ENCODE peak calls at places on chromosomes 12 and 14, in seven cellular contexts. Q is lower lobe of right lung, Z is RWPE1, P is fibroblast of lung, G is body of pancreas, V is PC-9, N is A549. T is an unnamed sample.

GRCh38 chr14:105927661-105928060 is 401.3 kb downstream of the TMEM121 start:
- DNase-seq in Z (no peak), Q (peak), P (no peak), V (no peak), N (no peak), G (no peak), T (no peak)

GRCh38 chr14:56334458-56334857 is 216.2 kb downstream of the PELI2 start:
- DNase-seq in G (no peak), V (no peak), Z (no peak), N (no peak), P (peak), Q (no peak), T (no peak)

GRCh38 chr14:32648434-32648833 is 290.2 kb upstream of the NPAS3 start:
- DNase-seq in V (no peak), G (no peak), N (no peak), P (peak), Q (no peak), Z (peak), T (no peak)

GRCh38 chr14:49173765-49174373 is 412.3 kb downstream of the RPS29 start:
- DNase-seq in N (peak), G (peak), P (peak), Z (peak), Q (no peak), V (peak), T (peak)

GRCh38 chr14:68018598-68018997 is 199.0 kb downstream of the RAD51B start:
- DNase-seq in N (no peak), V (no peak), Z (no peak), Q (no peak), G (no peak), P (no peak), T (peak)

GRCh38 chr14:105187116-105187515 is 6.0 kb upstream of the NUDT14 start:
- DNase-seq in N (no peak), P (no peak), G (no peak), V (no peak), Q (no peak), Z (no peak), T (no peak)

GRCh38 chr12:43428088-43428600 is 123.9 kb downstream of the ADAMTS20 start:
- DNase-seq in Z (no peak), P (no peak), G (no peak), V (no peak), Q (no peak), N (no peak), T (no peak)

GRCh38 chr12:3157581-3158328 is 80.6 kb downstream of the TSPAN9 start:
- DNase-seq in Q (no peak), P (no peak), G (no peak), V (no peak), Z (no peak), N (no peak), T (no peak)

GRCh38 chr14:98136019-98136418 is 1136.0 kb downstream of the BCL11B start:
- DNase-seq in Q (no peak), Z (no peak), V (no peak), G (no peak), N (no peak), P (no peak), T (no peak)

GRCh38 chr12:12427568-12427967 is 70.7 kb downstream of the BORCS5 start:
- DNase-seq in Z (no peak), V (no peak), N (no peak), P (no peak), Q (no peak), G (no peak), T (no peak)

GRCh38 chr14:24132061-24132685 is 1.7 kb downstream of the FITM1 start:
- DNase-seq in P (no peak), Q (no peak), G (peak), V (no peak), Z (no peak), N (no peak), T (no peak)

GRCh38 chr12:47725893-47726292 is 603 bp upstream of the ENDOU start:
- DNase-seq in V (no peak), Z (peak), N (no peak), Q (no peak), G (no peak), P (peak), T (peak)

GRCh38 chr12:55019784-55020183 is at the start of gene NEUROD4:
- DNase-seq in G (peak), P (peak), Z (peak), N (no peak), Q (peak), V (peak), T (peak)

GRCh38 chr14:61146896-61147295 is 134.2 kb downstream of the TMEM30B start:
- DNase-seq in N (no peak), G (no peak), Q (no peak), V (no peak), P (no peak), Z (no peak), T (no peak)

GRCh38 chr14:75628816-75629215 is 31.9 kb downstream of the ERG28 start:
- DNase-seq in N (no peak), V (no peak), Z (no peak), G (no peak), P (no peak), Q (no peak), T (no peak)

GRCh38 chr14:34851395-34851794 is 23.8 kb downstream of the BAZ1A start:
- DNase-seq in V (no peak), N (peak), Q (no peak), G (no peak), Z (peak), P (peak), T (peak)

GRCh38 chr12:48286665-48287064 is 64.1 kb downstream of the ZNF641 start:
- DNase-seq in G (peak), P (no peak), Z (no peak), V (no peak), Q (no peak), N (no peak), T (no peak)

GRCh38 chr14:70920608-70921007 is 13.3 kb downstream of the PCNX1 start:
- DNase-seq in P (no peak), G (no peak), Z (no peak), N (no peak), Q (no peak), V (no peak), T (no peak)

GRCh38 chr14:65650843-65651242 is 238.3 kb downstream of the FUT8 start:
- DNase-seq in Q (no peak), P (no peak), Z (no peak), V (no peak), G (no peak), N (no peak), T (no peak)

GRCh38 chr14:55532645-55533309 is 47.2 kb upstream of the KTN1 start:
- DNase-seq in N (no peak), Z (no peak), G (no peak), V (no peak), P (no peak), Q (no peak), T (no peak)

GRCh38 chr14:104893435-104894207 is 28.6 kb downstream of the CEP170B start:
- DNase-seq in P (no peak), N (no peak), G (no peak), V (no peak), Q (peak), Z (no peak), T (no peak)

GRCh38 chr12:88501976-88502938 is 78.0 kb downstream of the KITLG start:
- DNase-seq in V (no peak), Q (no peak), N (no peak), P (peak), G (no peak), Z (peak), T (peak)

GRCh38 chr12:15122349-15122748 is 98.9 kb downstream of the RERG start:
- DNase-seq in P (no peak), G (no peak), Q (no peak), Z (no peak), V (no peak), N (no peak), T (no peak)

GRCh38 chr14:39265741-39266588 is 32.2 kb downstream of the MIA2 start:
- DNase-seq in G (no peak), P (peak), Q (no peak), N (no peak), Z (no peak), V (no peak), T (peak)

GRCh38 chr14:53542692-53543091 is 389.6 kb upstream of the DDHD1 start:
- DNase-seq in Q (no peak), Z (no peak), V (peak), N (no peak), G (peak), P (peak), T (no peak)

GRCh38 chr12:7602287-7602686 is 63.4 kb downstream of the APOBEC1 start:
- DNase-seq in V (no peak), G (no peak), Z (peak), P (no peak), Q (no peak), N (no peak), T (peak)

GRCh38 chr14:100825691-100826331 is at the start of gene MEG3:
- DNase-seq in Z (no peak), P (peak), G (peak), N (peak), V (no peak), Q (no peak), T (peak)

GRCh38 chr14:63770187-63770807 is 42.4 kb upstream of the SGPP1 start:
- DNase-seq in Q (no peak), G (peak), P (peak), Z (peak), V (peak), N (no peak), T (no peak)

GRCh38 chr14:29168149-29168548 is 401.6 kb downstream of the FOXG1 start:
- DNase-seq in Q (no peak), P (no peak), Z (no peak), G (no peak), N (no peak), V (no peak), T (no peak)

GRCh38 chr12:111274820-111275219 is 94.1 kb downstream of the PHETA1 start:
- DNase-seq in Z (peak), Q (no peak), V (no peak), P (no peak), N (peak), G (no peak), T (no peak)

GRCh38 chr12:122880155-122880605 is 15.7 kb downstream of the VPS37B start:
- DNase-seq in V (no peak), Q (no peak), Z (no peak), P (peak), N (no peak), G (no peak), T (no peak)

DNA sequence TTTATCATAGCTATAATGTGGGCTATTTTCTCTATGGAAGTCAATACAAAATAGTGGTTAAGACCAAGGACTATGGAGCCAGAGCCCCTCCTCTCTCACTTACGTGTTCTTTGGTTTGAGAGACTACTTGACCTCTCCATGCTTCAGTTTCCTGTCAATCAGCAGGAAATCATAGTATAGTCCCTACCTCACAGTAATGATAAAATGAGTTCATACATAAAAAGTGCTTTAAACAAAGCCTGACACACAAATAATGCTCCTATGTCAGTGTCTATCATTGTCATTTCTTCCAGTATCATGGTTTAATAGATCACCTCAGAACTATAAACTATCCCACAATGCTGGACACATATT is 90.4 kb downstream of the MED13L start:
- DNase-seq in N (no peak), Q (no peak), P (no peak), Z (no peak), V (no peak), G (no peak), T (no peak)
- H3K27ac ChIP-seq in N (no peak), Q (no peak), P (no peak), Z (no peak), V (no peak), G (no peak), T (no peak)

GRCh38 chr12:70074510-70074909 is 168.7 kb upstream of the CNOT2 start:
- DNase-seq in V (no peak), G (no peak), Z (no peak), Q (no peak), N (no peak), P (no peak), T (no peak)

GRCh38 chr12:70068743-70069142 is 174.5 kb upstream of the CNOT2 start:
- DNase-seq in P (no peak), G (no peak), Z (no peak), V (no peak), Q (no peak), N (no peak), T (no peak)

GRCh38 chr12:70070494-70071007 is 172.7 kb upstream of the CNOT2 start:
- DNase-seq in P (no peak), V (no peak), Q (no peak), Z (no peak), N (no peak), G (no peak), T (no peak)

GRCh38 chr12:70069221-70069811 is 173.9 kb upstream of the CNOT2 start:
- DNase-seq in Z (no peak), G (no peak), N (no peak), V (no peak), P (no peak), Q (no peak), T (no peak)
- H3K27ac ChIP-seq in Z (no peak), G (no peak), N (no peak), V (no peak), P (no peak), Q (no peak), T (no peak)

DNA sequence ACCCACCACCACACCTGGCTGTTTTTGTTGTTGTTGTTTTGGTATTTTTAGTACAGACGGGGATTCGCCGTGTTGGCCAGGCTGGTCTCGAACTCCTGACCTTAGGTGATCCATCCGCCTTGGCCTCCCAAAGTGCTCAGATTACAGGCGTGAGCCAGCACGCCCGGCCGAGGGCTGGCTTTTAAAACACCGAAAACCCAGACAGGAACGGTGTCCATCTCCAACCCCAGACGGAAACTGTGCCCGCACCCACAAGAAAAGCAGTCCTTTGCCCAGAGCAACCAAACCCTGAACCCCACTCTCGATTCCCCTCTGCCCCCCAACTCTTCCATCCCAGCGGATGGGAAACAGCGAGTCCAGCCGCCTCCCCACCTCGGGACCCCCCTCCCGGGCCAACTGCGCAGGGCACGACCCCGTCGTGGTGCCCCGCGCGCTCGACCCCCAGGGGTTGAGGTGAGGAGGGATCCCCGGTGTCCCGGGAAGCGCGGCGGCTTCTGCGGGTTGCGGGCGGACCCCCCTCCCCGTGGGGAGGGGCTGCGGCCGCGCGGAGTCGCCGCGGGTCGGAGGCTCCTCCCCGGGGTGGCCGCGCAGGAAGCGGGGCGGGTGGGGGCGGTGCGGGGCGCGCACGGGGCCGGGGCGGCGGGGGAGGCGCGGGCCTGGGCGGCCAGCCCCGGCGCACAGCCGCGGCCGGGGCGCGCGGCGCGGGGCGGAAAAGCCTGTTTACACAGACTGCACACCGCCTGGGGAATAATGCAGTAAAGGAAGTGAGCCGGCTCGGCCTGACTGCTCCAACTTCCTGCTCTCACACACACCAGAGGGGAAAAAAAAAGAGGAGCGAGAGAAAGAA is at the start of gene ELK3:
- DNase-seq in P (peak), G (peak), Q (peak), V (peak), N (peak), Z (peak), T (peak)
- H3K27ac ChIP-seq in P (peak), G (peak), Q (peak), V (peak), N (peak), Z (peak), T (peak)

DNA sequence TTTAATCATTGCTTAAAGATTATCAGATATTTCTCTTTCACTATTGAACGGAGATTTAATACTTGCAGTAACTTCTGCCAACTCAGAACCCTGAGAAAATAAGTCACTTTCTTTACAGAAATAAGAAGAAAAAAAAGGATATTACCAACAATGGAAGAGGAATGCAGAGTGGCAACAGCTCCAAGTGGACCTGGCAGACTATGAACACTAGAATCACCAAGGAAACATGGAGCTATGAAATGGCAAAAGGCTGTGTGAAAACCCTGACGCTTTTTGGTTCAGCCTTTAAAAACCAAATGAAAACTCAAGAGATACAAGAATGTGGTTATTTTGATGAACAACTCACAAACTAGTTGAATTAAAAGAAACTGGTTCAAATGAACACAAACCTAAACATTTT is 17.8 kb downstream of the DTD2 start:
- DNase-seq in N (no peak), V (no peak), G (no peak), Z (no peak), Q (no peak), P (no peak), T (no peak)
- H3K27ac ChIP-seq in N (peak), V (no peak), G (no peak), Z (no peak), Q (no peak), P (no peak), T (no peak)

GRCh38 chr12:56086608-56087007 is 6.6 kb downstream of the ERBB3 start:
- DNase-seq in V (no peak), P (no peak), Z (no peak), Q (no peak), G (no peak), N (no peak), T (no peak)
- H3K27ac ChIP-seq in V (no peak), P (no peak), Z (no peak), Q (peak), G (peak), N (no peak), T (no peak)